ENCODE peak calls at places on chromosome 17, in seven cellular contexts. One of them, this sample, is unnamed.

GRCh38 chr17:62630365-62631085 is 3.1 kb downstream of the MRC2 start:
- DNase-seq in HS-5: no peak
- DNase-seq in activated CD8-positive, alpha-beta memory T cell treated with anti-CD3 and anti-CD28 coated beads for 1 hour: no peak
- DNase-seq in left lung: no peak
- DNase-seq in mesendoderm: no peak
- DNase-seq in T-cell: no peak
- DNase-seq in HTR-8/SVneo: no peak
- DNase-seq in this sample: no peak

GRCh38 chr17:77667478-77667877 is 291.0 kb upstream of the TNRC6C start:
- DNase-seq in HS-5: no peak
- DNase-seq in activated CD8-positive, alpha-beta memory T cell treated with anti-CD3 and anti-CD28 coated beads for 1 hour: no peak
- DNase-seq in T-cell: no peak
- DNase-seq in HTR-8/SVneo: no peak
- DNase-seq in mesendoderm: no peak
- DNase-seq in left lung: no peak
- DNase-seq in this sample: no peak

GRCh38 chr17:49359990-49360795 is 1.9 kb downstream of the ZNF652 start:
- DNase-seq in mesendoderm: no peak
- DNase-seq in left lung: no peak
- DNase-seq in HTR-8/SVneo: no peak
- DNase-seq in HS-5: no peak
- DNase-seq in activated CD8-positive, alpha-beta memory T cell treated with anti-CD3 and anti-CD28 coated beads for 1 hour: no peak
- DNase-seq in T-cell: peak
- DNase-seq in this sample: no peak

GRCh38 chr17:82062984-82063368 is 2.6 kb downstream of the DUS1L start:
- DNase-seq in HS-5: no peak
- DNase-seq in HTR-8/SVneo: no peak
- DNase-seq in T-cell: no peak
- DNase-seq in mesendoderm: no peak
- DNase-seq in activated CD8-positive, alpha-beta memory T cell treated with anti-CD3 and anti-CD28 coated beads for 1 hour: no peak
- DNase-seq in left lung: no peak
- DNase-seq in this sample: no peak

GRCh38 chr17:7220593-7221280 is 999 bp downstream of the ACADVL start:
- DNase-seq in T-cell: peak
- DNase-seq in HS-5: no peak
- DNase-seq in left lung: peak
- DNase-seq in activated CD8-positive, alpha-beta memory T cell treated with anti-CD3 and anti-CD28 coated beads for 1 hour: no peak
- DNase-seq in mesendoderm: peak
- DNase-seq in HTR-8/SVneo: no peak
- DNase-seq in this sample: peak

GRCh38 chr17:59842901-59843652 is 49.7 kb downstream of the TUBD1 start:
- DNase-seq in HS-5: peak
- DNase-seq in mesendoderm: peak
- DNase-seq in left lung: peak
- DNase-seq in activated CD8-positive, alpha-beta memory T cell treated with anti-CD3 and anti-CD28 coated beads for 1 hour: no peak
- DNase-seq in HTR-8/SVneo: no peak
- DNase-seq in T-cell: no peak
- DNase-seq in this sample: peak

GRCh38 chr17:8441690-8442089 is 6.0 kb downstream of the NDEL1 start:
- DNase-seq in HS-5: no peak
- DNase-seq in left lung: no peak
- DNase-seq in T-cell: no peak
- DNase-seq in HTR-8/SVneo: no peak
- DNase-seq in activated CD8-positive, alpha-beta memory T cell treated with anti-CD3 and anti-CD28 coated beads for 1 hour: no peak
- DNase-seq in mesendoderm: no peak
- DNase-seq in this sample: no peak

GRCh38 chr17:64187093-64187895 is 57.4 kb upstream of the ERN1 start:
- DNase-seq in HS-5: no peak
- DNase-seq in mesendoderm: no peak
- DNase-seq in activated CD8-positive, alpha-beta memory T cell treated with anti-CD3 and anti-CD28 coated beads for 1 hour: no peak
- DNase-seq in left lung: no peak
- DNase-seq in T-cell: no peak
- DNase-seq in HTR-8/SVneo: no peak
- DNase-seq in this sample: no peak

GRCh38 chr17:78707016-78707415 is 75.1 kb downstream of the CYTH1 start:
- DNase-seq in mesendoderm: no peak
- DNase-seq in left lung: no peak
- DNase-seq in HTR-8/SVneo: no peak
- DNase-seq in activated CD8-positive, alpha-beta memory T cell treated with anti-CD3 and anti-CD28 coated beads for 1 hour: no peak
- DNase-seq in T-cell: no peak
- DNase-seq in HS-5: no peak
- DNase-seq in this sample: no peak

GRCh38 chr17:57415737-57416354 is 159.5 kb downstream of the MSI2 start:
- DNase-seq in HS-5: no peak
- DNase-seq in left lung: no peak
- DNase-seq in activated CD8-positive, alpha-beta memory T cell treated with anti-CD3 and anti-CD28 coated beads for 1 hour: no peak
- DNase-seq in HTR-8/SVneo: no peak
- DNase-seq in mesendoderm: no peak
- DNase-seq in T-cell: no peak
- DNase-seq in this sample: no peak

GRCh38 chr17:71792966-71793365 is 327.9 kb upstream of the SOX9 start:
- DNase-seq in activated CD8-positive, alpha-beta memory T cell treated with anti-CD3 and anti-CD28 coated beads for 1 hour: no peak
- DNase-seq in HTR-8/SVneo: peak
- DNase-seq in mesendoderm: no peak
- DNase-seq in left lung: no peak
- DNase-seq in T-cell: no peak
- DNase-seq in HS-5: peak
- DNase-seq in this sample: no peak

GRCh38 chr17:21355586-21355985 is 20.6 kb upstream of the KCNJ12 start:
- DNase-seq in T-cell: no peak
- DNase-seq in mesendoderm: no peak
- DNase-seq in HTR-8/SVneo: no peak
- DNase-seq in HS-5: no peak
- DNase-seq in left lung: no peak
- DNase-seq in activated CD8-positive, alpha-beta memory T cell treated with anti-CD3 and anti-CD28 coated beads for 1 hour: no peak
- DNase-seq in this sample: no peak

GRCh38 chr17:47850692-47851573 is at the start of gene SP6:
- DNase-seq in mesendoderm: peak
- DNase-seq in left lung: peak
- DNase-seq in activated CD8-positive, alpha-beta memory T cell treated with anti-CD3 and anti-CD28 coated beads for 1 hour: peak
- DNase-seq in T-cell: peak
- DNase-seq in HTR-8/SVneo: peak
- DNase-seq in HS-5: peak
- DNase-seq in this sample: peak

GRCh38 chr17:67212231-67212630 is 32.8 kb downstream of the HELZ start:
- DNase-seq in HTR-8/SVneo: no peak
- DNase-seq in activated CD8-positive, alpha-beta memory T cell treated with anti-CD3 and anti-CD28 coated beads for 1 hour: no peak
- DNase-seq in left lung: no peak
- DNase-seq in HS-5: no peak
- DNase-seq in T-cell: no peak
- DNase-seq in mesendoderm: no peak
- DNase-seq in this sample: no peak

GRCh38 chr17:20774472-20775135 is 195.1 kb downstream of the CDRT15L2 start:
- DNase-seq in HS-5: no peak
- DNase-seq in left lung: no peak
- DNase-seq in mesendoderm: no peak
- DNase-seq in T-cell: no peak
- DNase-seq in activated CD8-positive, alpha-beta memory T cell treated with anti-CD3 and anti-CD28 coated beads for 1 hour: no peak
- DNase-seq in HTR-8/SVneo: no peak
- DNase-seq in this sample: no peak

GRCh38 chr17:64155751-64156544 is 26.0 kb upstream of the ERN1 start:
- DNase-seq in HTR-8/SVneo: no peak
- DNase-seq in HS-5: no peak
- DNase-seq in T-cell: no peak
- DNase-seq in left lung: peak
- DNase-seq in mesendoderm: no peak
- DNase-seq in activated CD8-positive, alpha-beta memory T cell treated with anti-CD3 and anti-CD28 coated beads for 1 hour: no peak
- DNase-seq in this sample: no peak

GRCh38 chr17:61303334-61304096 is 96.1 kb upstream of the TBX2 start:
- DNase-seq in activated CD8-positive, alpha-beta memory T cell treated with anti-CD3 and anti-CD28 coated beads for 1 hour: no peak
- DNase-seq in HS-5: no peak
- DNase-seq in T-cell: no peak
- DNase-seq in left lung: no peak
- DNase-seq in HTR-8/SVneo: no peak
- DNase-seq in mesendoderm: no peak
- DNase-seq in this sample: no peak

GRCh38 chr17:27456681-27457404 is 595 bp downstream of the KSR1 start:
- DNase-seq in left lung: no peak
- DNase-seq in HTR-8/SVneo: no peak
- DNase-seq in T-cell: no peak
- DNase-seq in activated CD8-positive, alpha-beta memory T cell treated with anti-CD3 and anti-CD28 coated beads for 1 hour: no peak
- DNase-seq in mesendoderm: no peak
- DNase-seq in HS-5: no peak
- DNase-seq in this sample: no peak

GRCh38 chr17:37358098-37358829 is 17.5 kb upstream of the C17orf78 start:
- DNase-seq in activated CD8-positive, alpha-beta memory T cell treated with anti-CD3 and anti-CD28 coated beads for 1 hour: no peak
- DNase-seq in mesendoderm: peak
- DNase-seq in T-cell: peak
- DNase-seq in HTR-8/SVneo: peak
- DNase-seq in HS-5: no peak
- DNase-seq in left lung: peak
- DNase-seq in this sample: peak

GRCh38 chr17:75810216-75810615 is 25.6 kb downstream of the UNK start:
- DNase-seq in mesendoderm: no peak
- DNase-seq in HS-5: no peak
- DNase-seq in HTR-8/SVneo: no peak
- DNase-seq in activated CD8-positive, alpha-beta memory T cell treated with anti-CD3 and anti-CD28 coated beads for 1 hour: no peak
- DNase-seq in left lung: no peak
- DNase-seq in T-cell: no peak
- DNase-seq in this sample: no peak

GRCh38 chr17:10156579-10157488 is 41.6 kb downstream of the GAS7 start:
- DNase-seq in HTR-8/SVneo: no peak
- DNase-seq in mesendoderm: no peak
- DNase-seq in HS-5: no peak
- DNase-seq in activated CD8-positive, alpha-beta memory T cell treated with anti-CD3 and anti-CD28 coated beads for 1 hour: no peak
- DNase-seq in T-cell: peak
- DNase-seq in left lung: peak
- DNase-seq in this sample: no peak

GRCh38 chr17:72725432-72726068 is 366.9 kb downstream of the SLC39A11 start:
- DNase-seq in HS-5: no peak
- DNase-seq in activated CD8-positive, alpha-beta memory T cell treated with anti-CD3 and anti-CD28 coated beads for 1 hour: no peak
- DNase-seq in HTR-8/SVneo: peak
- DNase-seq in left lung: peak
- DNase-seq in mesendoderm: peak
- DNase-seq in T-cell: peak
- DNase-seq in this sample: peak

GRCh38 chr17:74361613-74362391 is at the start of gene BTBD17:
- DNase-seq in left lung: no peak
- DNase-seq in mesendoderm: peak
- DNase-seq in HTR-8/SVneo: no peak
- DNase-seq in activated CD8-positive, alpha-beta memory T cell treated with anti-CD3 and anti-CD28 coated beads for 1 hour: no peak
- DNase-seq in HS-5: no peak
- DNase-seq in T-cell: peak
- DNase-seq in this sample: no peak

GRCh38 chr17:1597861-1598342 is 30.7 kb downstream of the SLC43A2 start:
- DNase-seq in activated CD8-positive, alpha-beta memory T cell treated with anti-CD3 and anti-CD28 coated beads for 1 hour: no peak
- DNase-seq in HTR-8/SVneo: no peak
- DNase-seq in mesendoderm: no peak
- DNase-seq in T-cell: no peak
- DNase-seq in left lung: no peak
- DNase-seq in HS-5: no peak
- DNase-seq in this sample: no peak

GRCh38 chr17:78890111-78890897 is 12.7 kb downstream of the CEP295NL start:
- DNase-seq in left lung: peak
- DNase-seq in HTR-8/SVneo: no peak
- DNase-seq in mesendoderm: no peak
- DNase-seq in T-cell: peak
- DNase-seq in HS-5: no peak
- DNase-seq in activated CD8-positive, alpha-beta memory T cell treated with anti-CD3 and anti-CD28 coated beads for 1 hour: peak
- DNase-seq in this sample: no peak

This sample was measured in LoVo.